ENCODE peak calls at places on chromosomes 4 and X, in seven cellular contexts. One of them, this sample, is unnamed.
A peak's percentile ranks its signal among the peaks of the same experiment; 100 is the strongest.

GRCh38 chr4:169770411-169770810 is 12.7 kb upstream of the HPF1 start:
- DNase-seq in retina: no peak
- DNase-seq in AG09309: no peak
- DNase-seq in neural progenitor cell: no peak
- DNase-seq in GM13977: no peak
- DNase-seq in stomach: no peak
- DNase-seq in iris pigment epithelial cell: no peak
- DNase-seq in this sample: no peak

GRCh38 chr4:127708985-127709384 is 21.2 kb upstream of the SLC25A31 start:
- DNase-seq in retina: no peak
- DNase-seq in AG09309: no peak
- DNase-seq in neural progenitor cell: no peak
- DNase-seq in GM13977: no peak
- DNase-seq in stomach: peak; percentile 42
- DNase-seq in iris pigment epithelial cell: peak; percentile 92
- DNase-seq in this sample: no peak

GRCh38 chr4:78774395-78774794 is 1.8 kb upstream of the BMP2K start:
- DNase-seq in retina: no peak
- DNase-seq in AG09309: no peak
- DNase-seq in neural progenitor cell: no peak
- DNase-seq in GM13977: peak; percentile 36
- DNase-seq in stomach: no peak
- DNase-seq in iris pigment epithelial cell: no peak
- DNase-seq in this sample: peak; percentile 30

GRCh38 chrX:81996166-81996565 is 794.3 kb downstream of the SH3BGRL start:
- DNase-seq in retina: no peak
- DNase-seq in AG09309: no peak
- DNase-seq in neural progenitor cell: no peak
- DNase-seq in GM13977: no peak
- DNase-seq in stomach: no peak
- DNase-seq in iris pigment epithelial cell: no peak
- DNase-seq in this sample: no peak

GRCh38 chr4:98939892-98940298 is 11.0 kb upstream of the EIF4E start:
- DNase-seq in retina: peak; percentile 28
- DNase-seq in AG09309: no peak
- DNase-seq in neural progenitor cell: peak; percentile 64
- DNase-seq in GM13977: no peak
- DNase-seq in stomach: no peak
- DNase-seq in iris pigment epithelial cell: peak; percentile 77
- DNase-seq in this sample: no peak

GRCh38 chrX:100410083-100410590 is at the start of gene PCDH19:
- DNase-seq in retina: peak; percentile 84
- DNase-seq in AG09309: no peak
- DNase-seq in neural progenitor cell: peak; percentile 89
- DNase-seq in GM13977: no peak
- DNase-seq in stomach: peak; percentile 54
- DNase-seq in iris pigment epithelial cell: peak; percentile 50
- DNase-seq in this sample: peak; percentile 30

GRCh38 chrX:118520206-118520857 is 24.7 kb downstream of the DOCK11 start:
- DNase-seq in retina: no peak
- DNase-seq in AG09309: no peak
- DNase-seq in neural progenitor cell: no peak
- DNase-seq in GM13977: no peak
- DNase-seq in stomach: no peak
- DNase-seq in iris pigment epithelial cell: peak; percentile 60
- DNase-seq in this sample: no peak

GRCh38 chrX:40402771-40403533 is 177.8 kb upstream of the ATP6AP2 start:
- DNase-seq in retina: peak; percentile 33
- DNase-seq in AG09309: peak; percentile 1
- DNase-seq in neural progenitor cell: no peak
- DNase-seq in GM13977: no peak
- DNase-seq in stomach: no peak
- DNase-seq in iris pigment epithelial cell: peak; percentile 43
- DNase-seq in this sample: no peak

GRCh38 chr4:121397434-121397833 is 16.6 kb upstream of the QRFPR start:
- DNase-seq in retina: no peak
- DNase-seq in AG09309: no peak
- DNase-seq in neural progenitor cell: no peak
- DNase-seq in GM13977: no peak
- DNase-seq in stomach: no peak
- DNase-seq in iris pigment epithelial cell: no peak
- DNase-seq in this sample: no peak

GRCh38 chr4:57410331-57411052 is 300.3 kb upstream of the IGFBP7 start:
- DNase-seq in retina: no peak
- DNase-seq in AG09309: no peak
- DNase-seq in neural progenitor cell: peak; percentile 39
- DNase-seq in GM13977: no peak
- DNase-seq in stomach: no peak
- DNase-seq in iris pigment epithelial cell: no peak
- DNase-seq in this sample: no peak

GRCh38 chr4:185755451-185755850 is 56.5 kb downstream of the SORBS2 start:
- DNase-seq in retina: no peak
- DNase-seq in AG09309: no peak
- DNase-seq in neural progenitor cell: no peak
- DNase-seq in GM13977: no peak
- DNase-seq in stomach: no peak
- DNase-seq in iris pigment epithelial cell: no peak
- DNase-seq in this sample: no peak

GRCh38 chr4:40552536-40552935 is 77.1 kb downstream of the RBM47 start:
- DNase-seq in retina: no peak
- DNase-seq in AG09309: no peak
- DNase-seq in neural progenitor cell: no peak
- DNase-seq in GM13977: no peak
- DNase-seq in stomach: no peak
- DNase-seq in iris pigment epithelial cell: peak; percentile 7
- DNase-seq in this sample: no peak

This sample was measured in GM13976.